ENCODE peak calls at places on chromosomes 2 and 18, in four cellular contexts. U, Q, B and R are unnamed samples.

GRCh38 chr18:48136544-48137353 is 206.3 kb upstream of the SMAD2 start:
- DNase-seq in U (no peak), Q (no peak), B (peak; percentile 8), R (no peak)

GRCh38 chr2:25388491-25388890 is 46.8 kb upstream of the DNMT3A start:
- DNase-seq in U (no peak), Q (no peak), B (no peak), R (no peak)

GRCh38 chr2:111659361-111660281 is 224.4 kb downstream of the ANAPC1 start:
- DNase-seq in U (peak; percentile 87), Q (no peak), B (no peak), R (peak; percentile 34)

GRCh38 chr2:9140570-9141378 is 65.8 kb upstream of the ASAP2 start:
- DNase-seq in U (no peak), Q (no peak), B (no peak), R (no peak)

GRCh38 chr2:107822302-107822701 is 4.4 kb upstream of the RGPD4 start:
- DNase-seq in U (peak; percentile 68), Q (no peak), B (no peak), R (no peak)

GRCh38 chr2:109447251-109447661 is 166.5 kb downstream of the SEPTIN10 start:
- DNase-seq in U (no peak), Q (no peak), B (no peak), R (no peak)

GRCh38 chr2:68043719-68044498 is 18.9 kb downstream of the C1D start:
- DNase-seq in U (no peak), Q (no peak), B (no peak), R (no peak)

GRCh38 chr2:220441404-220441803 is 814.0 kb downstream of the SLC4A3 start:
- DNase-seq in U (no peak), Q (no peak), B (no peak), R (no peak)

GRCh38 chr2:119820275-119820674 is 60.6 kb downstream of the PTPN4 start:
- DNase-seq in U (no peak), Q (no peak), B (no peak), R (no peak)

GRCh38 chr2:124482551-124482950 is 457.5 kb downstream of the CNTNAP5 start:
- DNase-seq in U (no peak), Q (no peak), B (no peak), R (no peak)

GRCh38 chr2:12504443-12504842 is 212.3 kb upstream of the TRIB2 start:
- DNase-seq in U (no peak), Q (peak; percentile 55), B (no peak), R (no peak)

GRCh38 chr18:39647627-39648502 is 2082.3 kb upstream of the CELF4 start:
- DNase-seq in U (no peak), Q (no peak), B (no peak), R (no peak)

GRCh38 chr2:191703079-191703725 is 25.3 kb downstream of the NABP1 start:
- DNase-seq in U (peak; percentile 54), Q (no peak), B (no peak), R (no peak)

GRCh38 chr2:220014961-220015360 is 387.5 kb downstream of the SLC4A3 start:
- DNase-seq in U (no peak), Q (no peak), B (no peak), R (no peak)

GRCh38 chr18:77360315-77361186 is 110.9 kb downstream of the GALR1 start:
- DNase-seq in U (no peak), Q (no peak), B (no peak), R (no peak)

GRCh38 chr2:43219383-43220228 is 6.8 kb downstream of the ZFP36L2 start:
- DNase-seq in U (peak; percentile 87), Q (peak; percentile 80), B (peak; percentile 89), R (no peak)

DNA sequence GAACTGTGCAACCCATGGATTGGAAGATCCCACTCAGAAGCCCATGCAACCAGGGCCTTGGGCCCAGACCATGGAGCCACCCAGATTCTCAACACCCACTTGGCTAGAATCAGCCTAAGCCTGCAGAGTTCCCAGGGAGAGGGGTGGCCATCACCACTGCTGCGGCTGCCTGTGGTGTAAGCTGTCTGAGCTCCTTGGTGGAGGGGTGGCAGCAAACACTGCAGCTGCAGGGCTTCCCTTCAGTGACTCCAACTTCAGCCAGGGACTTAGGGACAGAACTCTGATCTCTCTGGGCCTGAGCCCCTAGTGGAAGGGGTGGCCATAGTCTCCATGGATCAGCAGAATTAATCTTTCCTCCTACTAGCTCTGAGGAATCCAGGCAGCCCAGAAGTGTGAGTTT is 72.5 kb downstream of the RAD51AP2 start:
- DNase-seq in U (no peak), Q (no peak), B (no peak), R (no peak)
- TF ChIP-seq BRCA1 in U (no peak), Q (no peak), B (no peak), R (no peak)

GRCh38 chr18:28125051-28125450 is 51.9 kb downstream of the CDH2 start:
- DNase-seq in U (no peak), Q (no peak), B (no peak), R (no peak)

GRCh38 chr18:28126768-28127167 is 50.2 kb downstream of the CDH2 start:
- DNase-seq in U (no peak), Q (no peak), B (no peak), R (no peak)

GRCh38 chr18:28124239-28125029 is 52.5 kb downstream of the CDH2 start:
- DNase-seq in U (no peak), Q (no peak), B (no peak), R (no peak)

GRCh38 chr18:28120811-28121210 is 56.1 kb downstream of the CDH2 start:
- DNase-seq in U (no peak), Q (no peak), B (no peak), R (no peak)

GRCh38 chr18:28123401-28124030 is 53.4 kb downstream of the CDH2 start:
- DNase-seq in U (no peak), Q (no peak), B (no peak), R (no peak)
- TF ChIP-seq BRCA1 in U (no peak), Q (no peak), B (no peak), R (no peak)

GRCh38 chr18:59388817-59389216 is 29.8 kb upstream of the LMAN1 start:
- DNase-seq in U (no peak), Q (no peak), B (no peak), R (no peak)

GRCh38 chr18:59388180-59388579 is 29.1 kb upstream of the LMAN1 start:
- DNase-seq in U (no peak), Q (no peak), B (no peak), R (no peak)

GRCh38 chr18:59385191-59385590 is 26.1 kb upstream of the LMAN1 start:
- DNase-seq in U (no peak), Q (no peak), B (no peak), R (no peak)

GRCh38 chr18:59383831-59384230 is 24.8 kb upstream of the LMAN1 start:
- DNase-seq in U (no peak), Q (no peak), B (no peak), R (no peak)

DNA sequence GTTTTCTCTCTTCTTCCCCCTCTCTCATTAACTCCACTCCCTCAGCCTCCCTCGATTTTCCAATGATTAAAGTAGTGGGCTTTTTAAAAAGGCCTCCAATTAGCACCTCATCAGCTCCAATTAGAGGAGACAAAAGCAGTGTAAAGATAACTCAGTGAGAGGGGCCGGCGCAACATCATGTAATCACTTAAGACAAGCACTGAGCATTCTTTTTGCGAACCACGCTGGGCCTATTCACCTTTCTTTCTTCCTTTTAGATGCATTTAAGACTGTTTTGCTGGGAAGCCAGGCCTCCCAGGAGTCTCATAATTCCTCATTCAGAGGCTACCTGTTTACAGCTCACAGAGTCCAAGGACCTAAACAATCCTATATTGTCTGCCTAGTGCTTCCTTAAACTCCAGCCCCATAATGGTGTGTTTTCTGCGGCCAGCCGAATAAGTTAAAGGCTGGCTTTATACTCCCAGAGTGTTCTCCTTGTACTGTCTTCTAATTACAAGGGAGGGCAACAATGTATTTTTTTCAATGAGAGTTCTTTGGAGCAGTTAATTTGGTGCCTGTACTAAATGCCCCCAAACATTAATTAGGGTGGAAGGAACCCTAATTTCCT is 27.9 kb upstream of the LMAN1 start:
- DNase-seq in U (no peak), Q (no peak), B (no peak), R (peak; percentile 33)
- TF ChIP-seq BRCA1 in U (no peak), Q (no peak), B (no peak), R (no peak)

GRCh38 chr2:196515041-196515440 is 124.5 kb upstream of the CCDC150 start:
- DNase-seq in U (no peak), Q (no peak), B (no peak), R (no peak)
- TF ChIP-seq BRCA1 in U (no peak), Q (no peak), B (no peak), R (no peak)

DNA sequence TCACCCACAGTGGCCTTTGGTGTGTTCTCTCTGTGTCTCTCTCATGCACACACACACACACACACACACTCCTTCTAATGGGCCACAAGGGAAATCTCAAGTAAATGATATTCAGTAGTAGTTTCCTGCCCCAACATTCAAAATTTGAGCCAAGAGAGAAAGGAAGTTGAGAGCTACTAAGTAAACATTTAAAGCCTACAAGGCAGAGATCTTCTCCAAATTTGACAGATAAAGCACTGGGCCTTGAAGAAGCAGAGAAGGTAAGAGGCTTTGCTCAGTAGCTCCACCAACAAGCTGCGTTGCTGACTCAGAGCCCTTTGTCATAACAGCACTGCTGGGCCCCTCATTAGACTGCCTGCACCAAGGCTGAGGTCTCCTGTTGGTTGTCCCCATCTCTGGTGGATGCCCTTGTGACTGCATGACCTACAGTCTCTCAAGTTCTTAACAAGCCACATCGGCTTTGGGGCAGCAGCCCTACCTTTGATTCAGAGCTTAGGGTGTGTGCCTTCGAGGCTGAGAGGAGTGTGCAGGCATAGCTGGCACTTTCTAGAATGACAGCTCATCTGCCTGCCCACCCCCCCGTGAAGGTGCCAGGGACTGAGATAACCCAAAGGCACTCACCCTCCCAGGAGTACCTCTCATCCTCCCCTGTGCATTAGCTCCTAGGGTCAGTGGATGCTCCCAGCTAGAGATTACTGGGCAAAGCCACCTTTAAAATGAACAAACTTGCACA is 32.3 kb upstream of the NEB start:
- DNase-seq in U (no peak), Q (no peak), B (peak; percentile 39), R (no peak)
- TF ChIP-seq BRCA1 in U (no peak), Q (no peak), B (no peak), R (no peak)